ENCODE peak calls at places on chromosomes 11 and 22, in seven cellular contexts. T is activated CD8-positive, alpha-beta memory T cell treated with anti-CD3 and anti-CD28 coated beads, Interleukin-2, amount 50 U/mL, for 4 hours; Y is activated effector memory CD4-positive, alpha-beta T cell treated with anti-CD3 and anti-CD28 coated beads, Interleukin-2, amount 50 U/mL, for 16 hours; I is stimulated activated CD4-positive, alpha-beta T cell treated with anti-CD3 and anti-CD28 coated beads, Interleukin-4, amount 100 ng/mL, for 48 hours; R is GM13977; P is left colon; U is NCI-H1694. M is an unnamed sample.

GRCh38 chr11:122559734-122560382 is 95.7 kb upstream of the UBASH3B start:
- DNase-seq in T (no peak), Y (no peak), I (no peak), U (no peak), R (no peak), P (no peak), M (no peak)

GRCh38 chr11:58963551-58964075 is 24.3 kb downstream of the GLYATL1 start:
- DNase-seq in Y (no peak), I (no peak), R (no peak), P (no peak), T (no peak), U (no peak), M (no peak)

GRCh38 chr22:26725012-26725676 is 67.8 kb downstream of the MIAT start:
- DNase-seq in T (no peak), P (no peak), R (no peak), I (no peak), U (no peak), Y (no peak), M (peak; percentile 83)

GRCh38 chr11:77046060-77046501 is 11.9 kb downstream of the B3GNT6 start:
- DNase-seq in I (peak; percentile 52), U (no peak), P (peak; percentile 81), Y (peak; percentile 83), R (peak; percentile 85), T (peak; percentile 62), M (no peak)

GRCh38 chr11:9017773-9018172 is 14.0 kb upstream of the NRIP3 start:
- DNase-seq in T (no peak), Y (no peak), I (no peak), R (no peak), U (no peak), P (peak; percentile 32), M (peak; percentile 98)

GRCh38 chr22:17260291-17260690 is 41.1 kb upstream of the ADA2 start:
- DNase-seq in T (no peak), U (no peak), R (no peak), P (no peak), I (no peak), Y (no peak), M (no peak)

GRCh38 chr11:35163707-35164496 is 24.9 kb downstream of the CD44 start:
- DNase-seq in R (no peak), I (no peak), Y (no peak), T (no peak), P (no peak), U (no peak), M (no peak)

GRCh38 chr11:62186195-62186594 is 3.8 kb upstream of the SCGB1D1 start:
- DNase-seq in I (no peak), U (no peak), P (no peak), T (no peak), R (no peak), Y (no peak), M (no peak)

GRCh38 chr22:33867118-33867863 is 53.0 kb downstream of the LARGE1 start:
- DNase-seq in I (no peak), P (peak; percentile 57), U (no peak), R (no peak), Y (no peak), T (no peak), M (no peak)

GRCh38 chr11:22778642-22779041 is 51.0 kb downstream of the SVIP start:
- DNase-seq in P (no peak), R (no peak), Y (no peak), I (no peak), T (no peak), U (no peak), M (no peak)

GRCh38 chr11:82714346-82715174 is 19.1 kb downstream of the FAM181B start:
- DNase-seq in T (no peak), R (no peak), Y (no peak), I (no peak), P (no peak), U (no peak), M (no peak)

GRCh38 chr11:61923166-61924015 is 6.0 kb upstream of the RAB3IL1 start:
- DNase-seq in R (no peak), Y (peak; percentile 57), P (peak; percentile 39), T (no peak), I (no peak), U (no peak), M (no peak)

M was measured in MV-4-11.